ENCODE peak calls at places on chromosomes 1 and 21, in six cellular contexts. One of them, this sample, is unnamed.

GRCh38 chr1:31704261-31705079 is 653 bp upstream of the COL16A1 start:
- DNase-seq in A549: no peak
- DNase-seq in Right ventricle myocardium superior: no peak
- DNase-seq in stimulated activated CD8-positive, alpha-beta memory T cell treated with anti-CD3 and anti-CD28 coated beads, Interleukin-7, amount 100 ng/mL, for 1 hour: no peak
- DNase-seq in HTR-8/SVneo: no peak
- DNase-seq in activated T-helper 1 cell treated with anti-CD3 and anti-CD28 coated beads, Interleukin-2, amount 50 U/mL, for 16 hours: no peak
- DNase-seq in this sample: no peak

GRCh38 chr1:95002657-95003432 is 69.9 kb downstream of the ALG14 start:
- DNase-seq in activated T-helper 1 cell treated with anti-CD3 and anti-CD28 coated beads, Interleukin-2, amount 50 U/mL, for 16 hours: no peak
- DNase-seq in Right ventricle myocardium superior: no peak
- DNase-seq in HTR-8/SVneo: no peak
- DNase-seq in stimulated activated CD8-positive, alpha-beta memory T cell treated with anti-CD3 and anti-CD28 coated beads, Interleukin-7, amount 100 ng/mL, for 1 hour: no peak
- DNase-seq in A549: no peak
- DNase-seq in this sample: no peak

GRCh38 chr1:31609512-31609911 is 8.0 kb upstream of the HCRTR1 start:
- DNase-seq in Right ventricle myocardium superior: no peak
- DNase-seq in activated T-helper 1 cell treated with anti-CD3 and anti-CD28 coated beads, Interleukin-2, amount 50 U/mL, for 16 hours: no peak
- DNase-seq in stimulated activated CD8-positive, alpha-beta memory T cell treated with anti-CD3 and anti-CD28 coated beads, Interleukin-7, amount 100 ng/mL, for 1 hour: no peak
- DNase-seq in A549: no peak
- DNase-seq in HTR-8/SVneo: no peak
- DNase-seq in this sample: no peak

GRCh38 chr21:33866851-33867250 is 48.8 kb downstream of the ATP5PO start:
- DNase-seq in stimulated activated CD8-positive, alpha-beta memory T cell treated with anti-CD3 and anti-CD28 coated beads, Interleukin-7, amount 100 ng/mL, for 1 hour: no peak
- DNase-seq in activated T-helper 1 cell treated with anti-CD3 and anti-CD28 coated beads, Interleukin-2, amount 50 U/mL, for 16 hours: no peak
- DNase-seq in A549: no peak
- DNase-seq in HTR-8/SVneo: no peak
- DNase-seq in Right ventricle myocardium superior: no peak
- DNase-seq in this sample: peak; percentile 24

GRCh38 chr1:181423301-181423918 is 59.9 kb upstream of the CACNA1E start:
- DNase-seq in HTR-8/SVneo: peak; percentile 34
- DNase-seq in stimulated activated CD8-positive, alpha-beta memory T cell treated with anti-CD3 and anti-CD28 coated beads, Interleukin-7, amount 100 ng/mL, for 1 hour: no peak
- DNase-seq in Right ventricle myocardium superior: peak; percentile 60
- DNase-seq in A549: peak; percentile 61
- DNase-seq in activated T-helper 1 cell treated with anti-CD3 and anti-CD28 coated beads, Interleukin-2, amount 50 U/mL, for 16 hours: no peak
- DNase-seq in this sample: peak; percentile 39

GRCh38 chr1:203556047-203556851 is 62.3 kb downstream of the OPTC start:
- DNase-seq in stimulated activated CD8-positive, alpha-beta memory T cell treated with anti-CD3 and anti-CD28 coated beads, Interleukin-7, amount 100 ng/mL, for 1 hour: no peak
- DNase-seq in Right ventricle myocardium superior: peak; percentile 75
- DNase-seq in activated T-helper 1 cell treated with anti-CD3 and anti-CD28 coated beads, Interleukin-2, amount 50 U/mL, for 16 hours: no peak
- DNase-seq in HTR-8/SVneo: no peak
- DNase-seq in A549: no peak
- DNase-seq in this sample: no peak

GRCh38 chr1:189616893-189617292 is 860.8 kb downstream of the BRINP3 start:
- DNase-seq in HTR-8/SVneo: peak; percentile 9
- DNase-seq in A549: peak; percentile 30
- DNase-seq in stimulated activated CD8-positive, alpha-beta memory T cell treated with anti-CD3 and anti-CD28 coated beads, Interleukin-7, amount 100 ng/mL, for 1 hour: no peak
- DNase-seq in Right ventricle myocardium superior: no peak
- DNase-seq in activated T-helper 1 cell treated with anti-CD3 and anti-CD28 coated beads, Interleukin-2, amount 50 U/mL, for 16 hours: no peak
- DNase-seq in this sample: no peak

GRCh38 chr1:8020032-8020431 is 6.1 kb downstream of the ERRFI1 start:
- DNase-seq in activated T-helper 1 cell treated with anti-CD3 and anti-CD28 coated beads, Interleukin-2, amount 50 U/mL, for 16 hours: no peak
- DNase-seq in Right ventricle myocardium superior: no peak
- DNase-seq in A549: no peak
- DNase-seq in stimulated activated CD8-positive, alpha-beta memory T cell treated with anti-CD3 and anti-CD28 coated beads, Interleukin-7, amount 100 ng/mL, for 1 hour: no peak
- DNase-seq in HTR-8/SVneo: no peak
- DNase-seq in this sample: no peak

GRCh38 chr1:19412654-19413053 is 72.7 kb downstream of the CAPZB start:
- DNase-seq in activated T-helper 1 cell treated with anti-CD3 and anti-CD28 coated beads, Interleukin-2, amount 50 U/mL, for 16 hours: no peak
- DNase-seq in HTR-8/SVneo: no peak
- DNase-seq in stimulated activated CD8-positive, alpha-beta memory T cell treated with anti-CD3 and anti-CD28 coated beads, Interleukin-7, amount 100 ng/mL, for 1 hour: no peak
- DNase-seq in A549: no peak
- DNase-seq in Right ventricle myocardium superior: no peak
- DNase-seq in this sample: no peak

GRCh38 chr1:116463730-116464129 is 90.7 kb downstream of the ATP1A1 start:
- DNase-seq in HTR-8/SVneo: no peak
- DNase-seq in activated T-helper 1 cell treated with anti-CD3 and anti-CD28 coated beads, Interleukin-2, amount 50 U/mL, for 16 hours: no peak
- DNase-seq in stimulated activated CD8-positive, alpha-beta memory T cell treated with anti-CD3 and anti-CD28 coated beads, Interleukin-7, amount 100 ng/mL, for 1 hour: no peak
- DNase-seq in A549: no peak
- DNase-seq in Right ventricle myocardium superior: no peak
- DNase-seq in this sample: no peak

GRCh38 chr1:10179751-10180150 is 30.6 kb upstream of the KIF1B start:
- DNase-seq in activated T-helper 1 cell treated with anti-CD3 and anti-CD28 coated beads, Interleukin-2, amount 50 U/mL, for 16 hours: no peak
- DNase-seq in A549: no peak
- DNase-seq in stimulated activated CD8-positive, alpha-beta memory T cell treated with anti-CD3 and anti-CD28 coated beads, Interleukin-7, amount 100 ng/mL, for 1 hour: no peak
- DNase-seq in Right ventricle myocardium superior: no peak
- DNase-seq in HTR-8/SVneo: no peak
- DNase-seq in this sample: no peak

GRCh38 chr21:43810505-43811261 is 21.3 kb downstream of the RRP1 start:
- DNase-seq in activated T-helper 1 cell treated with anti-CD3 and anti-CD28 coated beads, Interleukin-2, amount 50 U/mL, for 16 hours: peak; percentile 85
- DNase-seq in Right ventricle myocardium superior: peak; percentile 92
- DNase-seq in HTR-8/SVneo: peak; percentile 83
- DNase-seq in stimulated activated CD8-positive, alpha-beta memory T cell treated with anti-CD3 and anti-CD28 coated beads, Interleukin-7, amount 100 ng/mL, for 1 hour: peak; percentile 70
- DNase-seq in A549: peak; percentile 78
- DNase-seq in this sample: peak; percentile 96

This sample was measured in H54.